ENCODE peak calls at places on chromosomes 4 and X, in nine cellular contexts. F is spleen, D is astrocyte, Z is H9, E is IMR-90, R is cardiac muscle cell, L is foreskin keratinocyte, W is right atrium auricular region, X is fibroblast of lung. Y is an unnamed sample.

GRCh38 chr4:1348014-1348513 is 1.1 kb downstream of the UVSSA start:
- DNase-seq in Z (no peak), F (peak; percentile 87), L (no peak), D (no peak), E (no peak), R (no peak), X (no peak), W (no peak), Y (peak; percentile 62)

GRCh38 chr4:118224239-118224829 is 128.5 kb downstream of the PRSS12 start:
- DNase-seq in W (no peak), X (peak; percentile 60), E (peak; percentile 80), D (peak; percentile 53), R (peak; percentile 74), L (peak; percentile 45), F (no peak), Z (no peak), Y (no peak)

GRCh38 chr4:147591048-147591577 is 26.1 kb upstream of the TMEM184C start:
- DNase-seq in X (no peak), E (peak; percentile 58), F (no peak), D (peak; percentile 18), R (no peak), Z (no peak), W (no peak), L (no peak), Y (no peak)

GRCh38 chr4:140472156-140472555 is 25.9 kb downstream of the MGAT4D start:
- DNase-seq in D (no peak), X (no peak), L (no peak), Z (no peak), F (no peak), R (no peak), W (no peak), E (no peak), Y (no peak)

GRCh38 chr4:151260526-151260925 is 16.4 kb upstream of the PRSS48 start:
- DNase-seq in D (peak; percentile 63), L (peak; percentile 71), X (peak; percentile 69), R (no peak), Z (no peak), F (no peak), W (no peak), E (no peak), Y (no peak)

GRCh38 chr4:34486964-34487363 is 1757.3 kb downstream of the ARAP2 start:
- DNase-seq in E (no peak), R (no peak), F (no peak), L (no peak), W (no peak), X (no peak), D (no peak), Z (no peak), Y (no peak)

GRCh38 chrX:80022363-80023031 is 7.9 kb downstream of the TBX22 start:
- DNase-seq in W (no peak), E (no peak), Z (peak; percentile 47), D (no peak), R (peak; percentile 36), L (no peak), X (no peak), F (no peak), Y (no peak)

GRCh38 chr4:113643505-113643904 is 118.0 kb downstream of the CAMK2D start:
- DNase-seq in W (no peak), F (no peak), X (no peak), Z (no peak), E (no peak), L (no peak), R (no peak), D (no peak), Y (no peak)

GRCh38 chrX:134236690-134237362 is at the start of gene CCDC160:
- DNase-seq in X (peak; percentile 38), F (peak; percentile 81), W (no peak), Z (peak; percentile 78), R (peak; percentile 96), E (no peak), L (no peak), D (peak; percentile 9), Y (peak; percentile 84)

GRCh38 chrX:10769165-10769564 is 148.8 kb upstream of the MID1 start:
- DNase-seq in E (peak; percentile 35), W (no peak), L (no peak), X (peak; percentile 36), F (no peak), R (peak; percentile 44), D (peak; percentile 23), Z (no peak), Y (no peak)

GRCh38 chr4:71189471-71189870 is 149.3 kb upstream of the SLC4A4 start:
- DNase-seq in E (peak; percentile 86), R (no peak), F (no peak), X (peak; percentile 80), L (no peak), D (peak; percentile 69), W (no peak), Z (no peak), Y (no peak)

GRCh38 chr4:142817442-142817841 is 28.7 kb downstream of the INPP4B start:
- DNase-seq in Z (no peak), D (peak; percentile 98), X (peak; percentile 98), W (no peak), E (peak; percentile 88), R (no peak), L (peak; percentile 84), F (no peak), Y (no peak)

GRCh38 chrX:148582353-148582752 is 81.9 kb downstream of the AFF2 start:
- DNase-seq in R (no peak), L (no peak), X (peak; percentile 59), W (no peak), F (no peak), Z (no peak), E (no peak), D (peak; percentile 57), Y (no peak)

GRCh38 chrX:141214216-141214615 is 28.1 kb downstream of the SPANXC start:
- DNase-seq in D (no peak), L (no peak), W (no peak), E (no peak), Z (no peak), X (no peak), F (no peak), R (no peak), Y (no peak)

GRCh38 chr4:34261799-34262314 is 1982.5 kb downstream of the ARAP2 start:
- DNase-seq in X (no peak), E (no peak), L (no peak), R (no peak), W (no peak), Z (no peak), D (no peak), F (no peak), Y (no peak)

GRCh38 chrX:83509246-83509801 is 1.2 kb downstream of the POU3F4 start:
- DNase-seq in E (no peak), F (no peak), X (no peak), Z (no peak), D (peak; percentile 10), W (no peak), R (no peak), L (peak; percentile 0), Y (no peak)

GRCh38 chr4:151415978-151416377 is 7.0 kb downstream of the FHIP1A start:
- DNase-seq in Z (no peak), R (no peak), L (peak; percentile 60), E (peak; percentile 50), W (no peak), D (peak; percentile 87), X (peak; percentile 89), F (no peak), Y (no peak)

GRCh38 chr4:163382178-163382869 is 38.6 kb downstream of the NPY5R start:
- DNase-seq in D (no peak), W (no peak), Z (no peak), E (no peak), F (no peak), R (no peak), L (no peak), X (no peak), Y (no peak)

GRCh38 chrX:68372665-68373064 is 60.6 kb downstream of the OPHN1 start:
- DNase-seq in L (no peak), F (no peak), E (no peak), W (no peak), D (no peak), R (no peak), X (no peak), Z (no peak), Y (no peak)
- H3K27ac ChIP-seq in L (no peak overlapping the region), F (no peak overlapping the region), E (no peak overlapping the region), W (no peak overlapping the region), D (no peak overlapping the region), R (no peak overlapping the region), X (no peak overlapping the region), Z (no peak overlapping the region), Y (no peak overlapping the region)

GRCh38 chrX:30589146-30589888 is 11.8 kb upstream of the TASL start:
- DNase-seq in D (no peak), X (no peak), Z (no peak), E (no peak), F (no peak), W (no peak), R (no peak), L (no peak), Y (no peak)

GRCh38 chrX:30593435-30594200 is 16.1 kb upstream of the TASL start:
- DNase-seq in F (no peak), D (no peak), R (no peak), Z (peak; percentile 28), W (no peak), X (no peak), E (no peak), L (no peak), Y (peak; percentile 10)

GRCh38 chrX:30597258-30598012 is 19.9 kb upstream of the TASL start:
- DNase-seq in E (no peak), L (no peak), R (no peak), Z (no peak), F (no peak), D (no peak), X (no peak), W (no peak), Y (no peak)

GRCh38 chrX:30590368-30590767 is 12.8 kb upstream of the TASL start:
- DNase-seq in F (no peak), Z (no peak), R (no peak), E (no peak), D (no peak), L (no peak), W (no peak), X (no peak), Y (no peak)

DNA sequence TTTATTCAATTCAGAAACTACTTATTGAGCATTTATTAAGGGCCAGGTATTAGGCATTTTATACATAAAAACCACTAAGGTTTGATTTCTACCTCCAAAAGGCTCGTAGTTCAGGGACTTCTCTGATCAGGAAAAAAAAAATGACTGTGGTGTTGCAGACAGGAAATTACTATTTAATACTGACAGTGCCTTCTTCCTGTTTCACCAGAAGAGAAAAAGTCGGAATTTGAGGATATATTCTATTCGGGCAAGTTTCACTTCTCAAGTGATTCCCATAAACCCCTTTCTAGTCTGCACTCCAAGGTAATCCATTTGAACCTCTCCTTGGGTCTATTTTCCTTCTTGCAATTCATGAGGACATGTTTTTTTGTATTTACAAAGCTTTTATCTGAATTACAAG is 15.3 kb upstream of the TASL start:
- DNase-seq in Z (no peak), R (no peak), L (no peak), D (no peak), F (no peak), E (no peak), W (no peak), X (no peak), Y (no peak)
- TF ChIP-seq CTCF in Z (no peak), R (no peak), L (no peak), D (no peak), F (no peak), E (no peak), W (no peak), X (no peak), Y (no peak)

GRCh38 chr4:128831526-128832252 is 22.2 kb downstream of the JADE1 start:
- DNase-seq in E (peak; percentile 57), R (no peak), F (no peak), L (no peak), Z (peak; percentile 70), W (no peak), X (peak; percentile 58), D (peak; percentile 49), Y (no peak)
- H3K4me1 ChIP-seq in E (peaks cover 16% of the 10 kb centered on the region), R (no peaks in the 10 kb centered on the region), F (peaks cover 30% of the 10 kb centered on the region), L (no peaks in the 10 kb centered on the region), Z (peaks cover 22% of the 10 kb centered on the region), W (no peaks in the 10 kb centered on the region), X (peaks cover 13% of the 10 kb centered on the region), D (peaks cover 12% of the 10 kb centered on the region), Y (peaks cover 37% of the 10 kb centered on the region)

GRCh38 chrX:70479970-70480659 is 35.5 kb downstream of the DLG3 start:
- DNase-seq in E (no peak), D (no peak), L (no peak), W (no peak), Z (peak; percentile 36), X (no peak), F (no peak), R (peak; percentile 17), Y (peak; percentile 65)
- H3K27ac ChIP-seq in E (peak overlapping the region; percentile 48), D (peak overlapping the region; percentile 95), L (peak overlapping the region; percentile 54), W (peak overlapping the region; percentile 60), Z (no peak overlapping the region), X (peak overlapping the region; percentile 89), F (peak overlapping the region; percentile 50), R (peak overlapping the region; percentile 86), Y (peak overlapping the region; percentile 85)

Y was measured in pancreas.